ENCODE peak calls at places on chromosomes 6 and 20, in seven cellular contexts. D is fibroblast of mammary gland; H is esophagus squamous epithelium; K is naive thymus-derived CD8-positive, alpha-beta T cell; Z is DMS 273 treated with DMSO at 0.1 percent for 48 hours; X is choroid plexus epithelial cell; W is stimulated activated CD4-positive, alpha-beta T cell treated with anti-CD3 and anti-CD28 coated beads, Interleukin-2, amount 100 ng/mL, for 48 hours. N is an unnamed sample.
A peak's percentile ranks its signal among the peaks of the same experiment; 100 is the strongest.

GRCh38 chr20:50635676-50636600 is 55.4 kb downstream of the RIPOR3 start:
- DNase-seq in D (peak; percentile 55), H (no peak), K (peak; percentile 45), Z (peak; percentile 20), X (peak; percentile 69), W (peak; percentile 70), N (no peak)

GRCh38 chr6:111711476-111711875 is 105.8 kb upstream of the TRAF3IP2 start:
- DNase-seq in D (no peak), H (no peak), K (no peak), Z (peak; percentile 93), X (no peak), W (no peak), N (no peak)

GRCh38 chr6:13681305-13682061 is 30.2 kb downstream of the RANBP9 start:
- DNase-seq in D (no peak), H (no peak), K (no peak), Z (no peak), X (no peak), W (no peak), N (no peak)

GRCh38 chr20:5696011-5696559 is 54.1 kb upstream of the SHLD1 start:
- DNase-seq in D (peak; percentile 100), H (no peak), K (no peak), Z (no peak), X (peak; percentile 83), W (no peak), N (no peak)

GRCh38 chr6:157885211-157885788 is 62.3 kb downstream of the SNX9 start:
- DNase-seq in D (no peak), H (no peak), K (peak; percentile 77), Z (no peak), X (peak; percentile 58), W (no peak), N (no peak)

GRCh38 chr20:1926237-1926636 is 31.0 kb downstream of the SIRPA start:
- DNase-seq in D (no peak), H (no peak), K (no peak), Z (no peak), X (no peak), W (no peak), N (peak; percentile 31)

GRCh38 chr6:157314705-157315321 is 8.5 kb downstream of the TMEM242 start:
- DNase-seq in D (peak; percentile 84), H (no peak), K (no peak), Z (no peak), X (peak; percentile 91), W (no peak), N (peak; percentile 42)

GRCh38 chr20:846894-847278 is 13.4 kb downstream of the FAM110A start:
- DNase-seq in D (no peak), H (no peak), K (peak; percentile 47), Z (no peak), X (no peak), W (no peak), N (no peak)

GRCh38 chr6:3871939-3872338 is 22.8 kb downstream of the FAM50B start:
- DNase-seq in D (no peak), H (no peak), K (no peak), Z (no peak), X (no peak), W (no peak), N (no peak)

GRCh38 chr20:58308290-58308679 is 1.2 kb upstream of the RAB22A start:
- DNase-seq in D (no peak), H (no peak), K (peak; percentile 32), Z (no peak), X (no peak), W (no peak), N (no peak)

N was measured in retinal pigment epithelial cell.